ENCODE peak calls at places on chromosomes 12 and 14, in nine cellular contexts. J is lower lobe of right lung, P is neural progenitor cell, Z is uterus, Q is GM20000, I is AG04450, V is GM23338, R is GM12878, D is MM.1S. U is an unnamed sample.

GRCh38 chr12:88723219-88723618 is 142.9 kb upstream of the KITLG start:
- DNase-seq in V (no peak), J (no peak), P (no peak), Q (no peak), R (no peak), Z (no peak), D (no peak), I (no peak), U (no peak)

GRCh38 chr14:55899531-55899930 is 218.7 kb upstream of the PELI2 start:
- DNase-seq in D (no peak), I (peak; percentile 13), J (no peak), V (no peak), Q (no peak), Z (no peak), P (no peak), R (no peak), U (no peak)

GRCh38 chr14:55599250-55599879 is 19.4 kb downstream of the KTN1 start:
- DNase-seq in P (no peak), V (no peak), R (no peak), Q (no peak), Z (no peak), I (no peak), J (peak; percentile 58), D (no peak), U (no peak)

GRCh38 chr12:38926501-38926900 is 21.1 kb upstream of the CPNE8 start:
- DNase-seq in J (no peak), I (no peak), V (no peak), Z (no peak), D (no peak), P (no peak), Q (no peak), R (no peak), U (no peak)

GRCh38 chr12:123121670-123122069 is 29.2 kb downstream of the PITPNM2 start:
- DNase-seq in R (no peak), V (no peak), Z (no peak), D (no peak), P (no peak), J (no peak), I (no peak), Q (no peak), U (no peak)

GRCh38 chr12:124428792-124429281 is 133.9 kb downstream of the RFLNA start:
- DNase-seq in V (no peak), P (no peak), Q (no peak), D (no peak), R (no peak), I (no peak), Z (no peak), J (no peak), U (no peak)

GRCh38 chr12:81502912-81503695 is 256.0 kb downstream of the PPFIA2 start:
- DNase-seq in J (no peak), D (no peak), Q (no peak), P (no peak), I (no peak), Z (no peak), V (no peak), R (no peak), U (no peak)

GRCh38 chr12:22361785-22362184 is 27.3 kb upstream of the ST8SIA1 start:
- DNase-seq in V (peak; percentile 65), Q (no peak), D (no peak), P (peak; percentile 43), J (no peak), Z (no peak), I (no peak), R (no peak), U (no peak)

GRCh38 chr12:110785240-110785639 is 42.5 kb upstream of the PPP1CC start:
- DNase-seq in D (no peak), I (no peak), Q (no peak), V (no peak), R (no peak), Z (no peak), J (no peak), P (no peak), U (no peak)

GRCh38 chr12:109461049-109461845 is 15.9 kb downstream of the KCTD10 start:
- DNase-seq in D (no peak), P (no peak), I (no peak), V (no peak), J (peak; percentile 71), Q (peak; percentile 32), Z (no peak), R (no peak), U (no peak)

GRCh38 chr12:109460538-109460937 is 16.6 kb downstream of the KCTD10 start:
- DNase-seq in R (no peak), J (peak; percentile 94), D (no peak), V (no peak), Q (no peak), P (no peak), I (no peak), Z (no peak), U (no peak)

GRCh38 chr12:109459247-109459646 is 17.9 kb downstream of the KCTD10 start:
- DNase-seq in P (no peak), Z (no peak), Q (no peak), D (no peak), I (peak; percentile 70), J (no peak), R (no peak), V (no peak), U (no peak)

GRCh38 chr12:109458086-109458485 is 19.0 kb downstream of the KCTD10 start:
- DNase-seq in R (no peak), J (no peak), V (no peak), I (peak; percentile 45), Z (no peak), D (no peak), Q (no peak), P (no peak), U (no peak)

GRCh38 chr12:109458771-109459208 is 18.3 kb downstream of the KCTD10 start:
- DNase-seq in D (no peak), V (peak; percentile 90), Q (no peak), P (peak; percentile 66), I (no peak), R (no peak), J (no peak), Z (no peak), U (no peak)
- TF ChIP-seq CTCF in D (no peak), V (no peak), Q (no peak), P (no peak), I (no peak), R (no peak), J (no peak), Z (no peak), U (no peak)

GRCh38 chr14:58106446-58106845 is 45.6 kb downstream of the ARMH4 start:
- DNase-seq in V (no peak), Z (no peak), P (no peak), J (no peak), D (no peak), Q (no peak), I (no peak), R (no peak), U (no peak)

GRCh38 chr14:58108717-58109116 is 43.3 kb downstream of the ARMH4 start:
- DNase-seq in V (no peak), D (no peak), Z (no peak), Q (no peak), R (no peak), P (no peak), I (no peak), J (no peak), U (no peak)

GRCh38 chr14:58109761-58110160 is 42.3 kb downstream of the ARMH4 start:
- DNase-seq in P (no peak), Q (no peak), D (no peak), I (no peak), J (no peak), V (no peak), Z (no peak), R (no peak), U (no peak)

GRCh38 chr14:58107041-58107440 is 45.0 kb downstream of the ARMH4 start:
- DNase-seq in R (no peak), I (no peak), V (no peak), J (no peak), Z (no peak), P (no peak), D (no peak), Q (no peak), U (no peak)

DNA sequence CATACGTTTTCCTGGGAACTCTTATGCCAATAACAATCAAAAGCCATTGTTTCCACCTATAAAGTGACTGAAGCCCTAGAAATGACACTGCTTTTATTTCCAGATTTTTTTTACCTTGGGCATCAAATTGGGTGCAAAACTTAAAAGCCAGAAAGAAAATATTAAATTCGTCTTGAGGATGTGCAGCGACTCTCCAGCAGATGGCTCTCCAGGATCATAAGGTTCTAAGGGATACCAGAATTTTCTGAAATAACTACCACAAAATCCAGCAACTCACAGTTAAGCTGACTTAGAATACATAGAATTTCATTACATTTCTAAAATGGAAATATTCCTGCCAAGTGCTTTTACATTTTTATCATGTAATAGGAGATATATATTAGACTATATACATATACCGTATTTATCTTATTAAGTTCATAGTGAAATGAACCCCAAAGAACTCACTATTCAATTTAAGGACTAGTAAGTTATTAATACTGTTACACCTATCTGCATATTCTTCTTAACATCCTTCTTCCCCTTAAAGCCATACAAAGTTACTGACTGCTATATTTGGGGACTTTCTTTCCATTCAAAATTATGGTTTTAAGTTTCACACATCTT is 44.0 kb downstream of the ARMH4 start:
- DNase-seq in J (no peak), D (peak; percentile 34), P (peak; percentile 64), Z (peak; percentile 34), Q (peak; percentile 47), R (no peak), V (peak; percentile 75), I (peak; percentile 46), U (no peak)
- TF ChIP-seq CTCF in J (peak; percentile 69), D (peak; percentile 55), P (peak; percentile 80), Z (peak; percentile 86), Q (peak; percentile 22), R (peak; percentile 59), V (peak; percentile 93), I (peak; percentile 91), U (no peak)

GRCh38 chr14:106501898-106502297 is 975.5 kb downstream of the TMEM121 start:
- DNase-seq in J (no peak), D (no peak), R (no peak), Z (no peak), I (no peak), P (no peak), V (no peak), Q (no peak), U (no peak)
- TF ChIP-seq CTCF in J (no peak), D (no peak), R (no peak), Z (no peak), I (no peak), P (no peak), V (no peak), Q (no peak), U (no peak)

DNA sequence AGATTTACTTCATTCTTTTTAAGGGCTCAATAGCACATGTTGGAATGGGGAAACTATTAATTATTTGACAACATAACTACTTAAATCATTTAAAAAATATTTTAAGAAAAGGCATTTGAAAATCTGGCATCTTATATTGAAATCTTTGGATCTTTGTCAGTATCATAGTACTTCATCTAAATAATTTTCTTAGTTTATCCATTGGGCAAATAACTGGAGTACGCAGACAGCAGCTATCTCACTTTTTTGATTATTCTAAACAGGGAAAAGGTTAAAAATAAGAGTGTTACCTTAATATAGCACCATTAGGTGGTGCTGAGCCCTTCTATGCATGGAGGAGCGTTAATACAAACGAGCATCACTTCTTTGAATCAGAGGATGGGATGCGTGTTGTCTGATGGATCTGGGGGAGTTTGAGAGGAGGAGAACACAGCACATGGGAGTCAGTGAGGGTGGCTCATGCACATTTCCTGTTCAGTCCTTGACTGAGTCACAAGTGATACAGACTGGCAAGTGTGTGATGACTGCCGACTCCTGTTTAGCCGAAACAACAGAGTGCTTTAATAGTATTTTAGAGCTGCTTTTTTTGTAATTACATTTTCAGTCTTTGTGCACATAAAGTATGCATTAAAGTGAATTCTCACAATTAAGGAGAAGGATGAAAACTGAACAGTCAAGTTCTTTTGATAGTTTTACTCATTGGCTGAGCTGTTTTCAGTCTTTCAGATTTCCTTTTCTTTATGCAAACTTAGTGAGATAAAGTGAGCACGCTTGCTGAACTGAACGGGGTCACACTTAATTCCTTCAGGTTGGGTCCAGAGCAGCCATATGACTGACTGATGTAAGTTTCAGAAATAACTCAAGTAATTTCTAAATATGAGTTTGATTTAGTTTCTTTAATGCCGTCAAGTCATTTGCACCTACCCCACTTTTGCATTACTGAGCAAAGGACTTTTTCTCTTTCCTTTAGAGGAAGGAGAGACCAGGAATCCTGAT is 92.7 kb downstream of the DIP2B start:
- DNase-seq in Q (peak; percentile 86), Z (peak; percentile 24), V (no peak), D (peak; percentile 28), J (no peak), I (no peak), R (peak; percentile 55), P (no peak), U (no peak)
- TF ChIP-seq CTCF in Q (no peak), Z (no peak), V (no peak), D (no peak), J (no peak), I (no peak), R (no peak), P (no peak), U (no peak)